ENCODE peak calls at places on chromosomes 16 and 17, in ten cellular contexts. One of them, this sample, is unnamed.

GRCh38 chr17:44587339-44587738 is 30.1 kb downstream of the FZD2 start:
- DNase-seq in lower leg skin: no peak
- DNase-seq in omental fat pad: peak
- DNase-seq in RWPE1: peak
- DNase-seq in GM12878: no peak
- DNase-seq in glutamatergic neuron: no peak
- DNase-seq in activated gamma-delta T cell treated with Interleukin-2 at 50 U/mL for 16 hours: no peak
- DNase-seq in LHCN-M2: peak
- DNase-seq in iris pigment epithelial cell: peak
- DNase-seq in stimulated activated CD8-positive, alpha-beta memory T cell treated with anti-CD3 and anti-CD28 coated beads, Interleukin-4, amount 100 ng/mL, for 24 hours: no peak
- DNase-seq in this sample: peak

GRCh38 chr16:66274335-66275110 is 92.0 kb upstream of the CDH5 start:
- DNase-seq in lower leg skin: no peak
- DNase-seq in omental fat pad: no peak
- DNase-seq in RWPE1: no peak
- DNase-seq in GM12878: no peak
- DNase-seq in glutamatergic neuron: no peak
- DNase-seq in activated gamma-delta T cell treated with Interleukin-2 at 50 U/mL for 16 hours: no peak
- DNase-seq in LHCN-M2: peak
- DNase-seq in iris pigment epithelial cell: peak
- DNase-seq in stimulated activated CD8-positive, alpha-beta memory T cell treated with anti-CD3 and anti-CD28 coated beads, Interleukin-4, amount 100 ng/mL, for 24 hours: no peak
- DNase-seq in this sample: no peak

GRCh38 chr16:78396046-78396445 is 296.6 kb downstream of the WWOX start:
- DNase-seq in lower leg skin: no peak
- DNase-seq in omental fat pad: no peak
- DNase-seq in RWPE1: no peak
- DNase-seq in GM12878: no peak
- DNase-seq in glutamatergic neuron: no peak
- DNase-seq in activated gamma-delta T cell treated with Interleukin-2 at 50 U/mL for 16 hours: no peak
- DNase-seq in LHCN-M2: no peak
- DNase-seq in iris pigment epithelial cell: no peak
- DNase-seq in stimulated activated CD8-positive, alpha-beta memory T cell treated with anti-CD3 and anti-CD28 coated beads, Interleukin-4, amount 100 ng/mL, for 24 hours: no peak
- DNase-seq in this sample: no peak

GRCh38 chr17:927611-928461 is 51.7 kb downstream of the NXN start:
- DNase-seq in lower leg skin: no peak
- DNase-seq in omental fat pad: no peak
- DNase-seq in RWPE1: peak
- DNase-seq in GM12878: no peak
- DNase-seq in glutamatergic neuron: no peak
- DNase-seq in activated gamma-delta T cell treated with Interleukin-2 at 50 U/mL for 16 hours: no peak
- DNase-seq in LHCN-M2: peak
- DNase-seq in iris pigment epithelial cell: peak
- DNase-seq in stimulated activated CD8-positive, alpha-beta memory T cell treated with anti-CD3 and anti-CD28 coated beads, Interleukin-4, amount 100 ng/mL, for 24 hours: no peak
- DNase-seq in this sample: peak

GRCh38 chr17:49342575-49342936 is 19.5 kb downstream of the ZNF652 start:
- DNase-seq in lower leg skin: no peak
- DNase-seq in omental fat pad: no peak
- DNase-seq in RWPE1: no peak
- DNase-seq in GM12878: no peak
- DNase-seq in glutamatergic neuron: no peak
- DNase-seq in activated gamma-delta T cell treated with Interleukin-2 at 50 U/mL for 16 hours: no peak
- DNase-seq in LHCN-M2: no peak
- DNase-seq in iris pigment epithelial cell: no peak
- DNase-seq in stimulated activated CD8-positive, alpha-beta memory T cell treated with anti-CD3 and anti-CD28 coated beads, Interleukin-4, amount 100 ng/mL, for 24 hours: no peak
- DNase-seq in this sample: no peak

GRCh38 chr16:23375643-23376042 is 73.5 kb downstream of the SCNN1B start:
- DNase-seq in lower leg skin: no peak
- DNase-seq in omental fat pad: no peak
- DNase-seq in RWPE1: no peak
- DNase-seq in GM12878: no peak
- DNase-seq in glutamatergic neuron: no peak
- DNase-seq in activated gamma-delta T cell treated with Interleukin-2 at 50 U/mL for 16 hours: no peak
- DNase-seq in LHCN-M2: no peak
- DNase-seq in iris pigment epithelial cell: no peak
- DNase-seq in stimulated activated CD8-positive, alpha-beta memory T cell treated with anti-CD3 and anti-CD28 coated beads, Interleukin-4, amount 100 ng/mL, for 24 hours: no peak
- DNase-seq in this sample: no peak

GRCh38 chr17:31524926-31525800 is 133.7 kb downstream of the RAB11FIP4 start:
- DNase-seq in lower leg skin: peak
- DNase-seq in omental fat pad: peak
- DNase-seq in RWPE1: peak
- DNase-seq in GM12878: no peak
- DNase-seq in glutamatergic neuron: peak
- DNase-seq in activated gamma-delta T cell treated with Interleukin-2 at 50 U/mL for 16 hours: peak
- DNase-seq in LHCN-M2: peak
- DNase-seq in iris pigment epithelial cell: peak
- DNase-seq in stimulated activated CD8-positive, alpha-beta memory T cell treated with anti-CD3 and anti-CD28 coated beads, Interleukin-4, amount 100 ng/mL, for 24 hours: peak
- DNase-seq in this sample: peak

GRCh38 chr17:48586355-48586924 is 3.6 kb downstream of the HOXB3 start:
- DNase-seq in lower leg skin: no peak
- DNase-seq in omental fat pad: no peak
- DNase-seq in RWPE1: no peak
- DNase-seq in GM12878: no peak
- DNase-seq in glutamatergic neuron: no peak
- DNase-seq in activated gamma-delta T cell treated with Interleukin-2 at 50 U/mL for 16 hours: no peak
- DNase-seq in LHCN-M2: no peak
- DNase-seq in iris pigment epithelial cell: no peak
- DNase-seq in stimulated activated CD8-positive, alpha-beta memory T cell treated with anti-CD3 and anti-CD28 coated beads, Interleukin-4, amount 100 ng/mL, for 24 hours: no peak
- DNase-seq in this sample: no peak

GRCh38 chr16:68231384-68232136 is 4.4 kb downstream of the ESRP2 start:
- DNase-seq in lower leg skin: no peak
- DNase-seq in omental fat pad: no peak
- DNase-seq in RWPE1: no peak
- DNase-seq in GM12878: no peak
- DNase-seq in glutamatergic neuron: no peak
- DNase-seq in activated gamma-delta T cell treated with Interleukin-2 at 50 U/mL for 16 hours: no peak
- DNase-seq in LHCN-M2: no peak
- DNase-seq in iris pigment epithelial cell: no peak
- DNase-seq in stimulated activated CD8-positive, alpha-beta memory T cell treated with anti-CD3 and anti-CD28 coated beads, Interleukin-4, amount 100 ng/mL, for 24 hours: no peak
- DNase-seq in this sample: no peak

GRCh38 chr17:40355804-40356758 is 8.5 kb downstream of the GJD3 start:
- DNase-seq in lower leg skin: no peak
- DNase-seq in omental fat pad: no peak
- DNase-seq in RWPE1: no peak
- DNase-seq in GM12878: no peak
- DNase-seq in glutamatergic neuron: peak
- DNase-seq in activated gamma-delta T cell treated with Interleukin-2 at 50 U/mL for 16 hours: no peak
- DNase-seq in LHCN-M2: no peak
- DNase-seq in iris pigment epithelial cell: no peak
- DNase-seq in stimulated activated CD8-positive, alpha-beta memory T cell treated with anti-CD3 and anti-CD28 coated beads, Interleukin-4, amount 100 ng/mL, for 24 hours: no peak
- DNase-seq in this sample: no peak

GRCh38 chr17:48037036-48037881 is at the start of gene COPZ2:
- DNase-seq in lower leg skin: no peak
- DNase-seq in omental fat pad: no peak
- DNase-seq in RWPE1: no peak
- DNase-seq in GM12878: no peak
- DNase-seq in glutamatergic neuron: peak
- DNase-seq in activated gamma-delta T cell treated with Interleukin-2 at 50 U/mL for 16 hours: peak
- DNase-seq in LHCN-M2: peak
- DNase-seq in iris pigment epithelial cell: peak
- DNase-seq in stimulated activated CD8-positive, alpha-beta memory T cell treated with anti-CD3 and anti-CD28 coated beads, Interleukin-4, amount 100 ng/mL, for 24 hours: peak
- DNase-seq in this sample: no peak

GRCh38 chr17:45436161-45436560 is 3.5 kb upstream of the ARHGAP27 start:
- DNase-seq in lower leg skin: no peak
- DNase-seq in omental fat pad: no peak
- DNase-seq in RWPE1: no peak
- DNase-seq in GM12878: no peak
- DNase-seq in glutamatergic neuron: no peak
- DNase-seq in activated gamma-delta T cell treated with Interleukin-2 at 50 U/mL for 16 hours: no peak
- DNase-seq in LHCN-M2: no peak
- DNase-seq in iris pigment epithelial cell: no peak
- DNase-seq in stimulated activated CD8-positive, alpha-beta memory T cell treated with anti-CD3 and anti-CD28 coated beads, Interleukin-4, amount 100 ng/mL, for 24 hours: no peak
- DNase-seq in this sample: no peak

GRCh38 chr16:8798174-8798527 is 512 bp downstream of the PMM2 start:
- DNase-seq in lower leg skin: no peak
- DNase-seq in omental fat pad: no peak
- DNase-seq in RWPE1: peak
- DNase-seq in GM12878: no peak
- DNase-seq in glutamatergic neuron: no peak
- DNase-seq in activated gamma-delta T cell treated with Interleukin-2 at 50 U/mL for 16 hours: no peak
- DNase-seq in LHCN-M2: peak
- DNase-seq in iris pigment epithelial cell: peak
- DNase-seq in stimulated activated CD8-positive, alpha-beta memory T cell treated with anti-CD3 and anti-CD28 coated beads, Interleukin-4, amount 100 ng/mL, for 24 hours: no peak
- DNase-seq in this sample: no peak

GRCh38 chr17:39666601-39667261 is 1.5 kb upstream of the PNMT start:
- DNase-seq in lower leg skin: no peak
- DNase-seq in omental fat pad: no peak
- DNase-seq in RWPE1: no peak
- DNase-seq in GM12878: no peak
- DNase-seq in glutamatergic neuron: no peak
- DNase-seq in activated gamma-delta T cell treated with Interleukin-2 at 50 U/mL for 16 hours: no peak
- DNase-seq in LHCN-M2: peak
- DNase-seq in iris pigment epithelial cell: no peak
- DNase-seq in stimulated activated CD8-positive, alpha-beta memory T cell treated with anti-CD3 and anti-CD28 coated beads, Interleukin-4, amount 100 ng/mL, for 24 hours: no peak
- DNase-seq in this sample: no peak

GRCh38 chr17:5097101-5097834 is 14.4 kb downstream of the ZNF232 start:
- DNase-seq in lower leg skin: peak
- DNase-seq in omental fat pad: no peak
- DNase-seq in RWPE1: no peak
- DNase-seq in GM12878: no peak
- DNase-seq in glutamatergic neuron: peak
- DNase-seq in activated gamma-delta T cell treated with Interleukin-2 at 50 U/mL for 16 hours: peak
- DNase-seq in LHCN-M2: no peak
- DNase-seq in iris pigment epithelial cell: no peak
- DNase-seq in stimulated activated CD8-positive, alpha-beta memory T cell treated with anti-CD3 and anti-CD28 coated beads, Interleukin-4, amount 100 ng/mL, for 24 hours: peak
- DNase-seq in this sample: no peak

GRCh38 chr16:46949216-46949892 is 24.1 kb downstream of the DNAJA2 start:
- DNase-seq in lower leg skin: no peak
- DNase-seq in omental fat pad: no peak
- DNase-seq in RWPE1: no peak
- DNase-seq in GM12878: no peak
- DNase-seq in glutamatergic neuron: no peak
- DNase-seq in activated gamma-delta T cell treated with Interleukin-2 at 50 U/mL for 16 hours: no peak
- DNase-seq in LHCN-M2: no peak
- DNase-seq in iris pigment epithelial cell: peak
- DNase-seq in stimulated activated CD8-positive, alpha-beta memory T cell treated with anti-CD3 and anti-CD28 coated beads, Interleukin-4, amount 100 ng/mL, for 24 hours: no peak
- DNase-seq in this sample: no peak

GRCh38 chr16:73206306-73206705 is 158.4 kb upstream of the ZFHX3 start:
- DNase-seq in lower leg skin: no peak
- DNase-seq in omental fat pad: no peak
- DNase-seq in RWPE1: no peak
- DNase-seq in GM12878: no peak
- DNase-seq in glutamatergic neuron: no peak
- DNase-seq in activated gamma-delta T cell treated with Interleukin-2 at 50 U/mL for 16 hours: no peak
- DNase-seq in LHCN-M2: no peak
- DNase-seq in iris pigment epithelial cell: peak
- DNase-seq in stimulated activated CD8-positive, alpha-beta memory T cell treated with anti-CD3 and anti-CD28 coated beads, Interleukin-4, amount 100 ng/mL, for 24 hours: no peak
- DNase-seq in this sample: no peak

GRCh38 chr16:73204359-73205152 is 156.6 kb upstream of the ZFHX3 start:
- DNase-seq in lower leg skin: no peak
- DNase-seq in omental fat pad: no peak
- DNase-seq in RWPE1: no peak
- DNase-seq in GM12878: no peak
- DNase-seq in glutamatergic neuron: no peak
- DNase-seq in activated gamma-delta T cell treated with Interleukin-2 at 50 U/mL for 16 hours: no peak
- DNase-seq in LHCN-M2: no peak
- DNase-seq in iris pigment epithelial cell: no peak
- DNase-seq in stimulated activated CD8-positive, alpha-beta memory T cell treated with anti-CD3 and anti-CD28 coated beads, Interleukin-4, amount 100 ng/mL, for 24 hours: no peak
- DNase-seq in this sample: peak

GRCh38 chr16:85601730-85602401 is 11.3 kb upstream of the GSE1 start:
- DNase-seq in lower leg skin: no peak
- DNase-seq in omental fat pad: no peak
- DNase-seq in RWPE1: no peak
- DNase-seq in GM12878: no peak
- DNase-seq in glutamatergic neuron: no peak
- DNase-seq in activated gamma-delta T cell treated with Interleukin-2 at 50 U/mL for 16 hours: no peak
- DNase-seq in LHCN-M2: no peak
- DNase-seq in iris pigment epithelial cell: no peak
- DNase-seq in stimulated activated CD8-positive, alpha-beta memory T cell treated with anti-CD3 and anti-CD28 coated beads, Interleukin-4, amount 100 ng/mL, for 24 hours: no peak
- DNase-seq in this sample: no peak

GRCh38 chr17:9291912-9292562 is 270.7 kb downstream of the NTN1 start:
- DNase-seq in lower leg skin: no peak
- DNase-seq in omental fat pad: no peak
- DNase-seq in RWPE1: peak
- DNase-seq in GM12878: no peak
- DNase-seq in glutamatergic neuron: peak
- DNase-seq in activated gamma-delta T cell treated with Interleukin-2 at 50 U/mL for 16 hours: peak
- DNase-seq in LHCN-M2: peak
- DNase-seq in iris pigment epithelial cell: peak
- DNase-seq in stimulated activated CD8-positive, alpha-beta memory T cell treated with anti-CD3 and anti-CD28 coated beads, Interleukin-4, amount 100 ng/mL, for 24 hours: peak
- DNase-seq in this sample: no peak

GRCh38 chr16:19167710-19168172 is 299 bp upstream of the SYT17 start:
- DNase-seq in lower leg skin: no peak
- DNase-seq in omental fat pad: no peak
- DNase-seq in RWPE1: peak
- DNase-seq in GM12878: no peak
- DNase-seq in glutamatergic neuron: peak
- DNase-seq in activated gamma-delta T cell treated with Interleukin-2 at 50 U/mL for 16 hours: no peak
- DNase-seq in LHCN-M2: peak
- DNase-seq in iris pigment epithelial cell: peak
- DNase-seq in stimulated activated CD8-positive, alpha-beta memory T cell treated with anti-CD3 and anti-CD28 coated beads, Interleukin-4, amount 100 ng/mL, for 24 hours: no peak
- DNase-seq in this sample: no peak

GRCh38 chr17:30271102-30271501 is 20.6 kb downstream of the BLMH start:
- DNase-seq in lower leg skin: no peak
- DNase-seq in omental fat pad: no peak
- DNase-seq in RWPE1: no peak
- DNase-seq in GM12878: no peak
- DNase-seq in glutamatergic neuron: no peak
- DNase-seq in activated gamma-delta T cell treated with Interleukin-2 at 50 U/mL for 16 hours: no peak
- DNase-seq in LHCN-M2: peak
- DNase-seq in iris pigment epithelial cell: peak
- DNase-seq in stimulated activated CD8-positive, alpha-beta memory T cell treated with anti-CD3 and anti-CD28 coated beads, Interleukin-4, amount 100 ng/mL, for 24 hours: no peak
- DNase-seq in this sample: peak

GRCh38 chr16:81315271-81316175 is 761 bp downstream of the GAN start:
- DNase-seq in lower leg skin: no peak
- DNase-seq in omental fat pad: peak
- DNase-seq in RWPE1: peak
- DNase-seq in GM12878: no peak
- DNase-seq in glutamatergic neuron: peak
- DNase-seq in activated gamma-delta T cell treated with Interleukin-2 at 50 U/mL for 16 hours: peak
- DNase-seq in LHCN-M2: peak
- DNase-seq in iris pigment epithelial cell: peak
- DNase-seq in stimulated activated CD8-positive, alpha-beta memory T cell treated with anti-CD3 and anti-CD28 coated beads, Interleukin-4, amount 100 ng/mL, for 24 hours: peak
- DNase-seq in this sample: no peak

GRCh38 chr16:11836653-11837244 is 14.6 kb downstream of the RSL1D1 start:
- DNase-seq in lower leg skin: no peak
- DNase-seq in omental fat pad: no peak
- DNase-seq in RWPE1: peak
- DNase-seq in GM12878: no peak
- DNase-seq in glutamatergic neuron: no peak
- DNase-seq in activated gamma-delta T cell treated with Interleukin-2 at 50 U/mL for 16 hours: no peak
- DNase-seq in LHCN-M2: peak
- DNase-seq in iris pigment epithelial cell: peak
- DNase-seq in stimulated activated CD8-positive, alpha-beta memory T cell treated with anti-CD3 and anti-CD28 coated beads, Interleukin-4, amount 100 ng/mL, for 24 hours: no peak
- DNase-seq in this sample: peak

GRCh38 chr17:32497431-32498205 is 10.8 kb downstream of the CDK5R1 start:
- DNase-seq in lower leg skin: no peak
- DNase-seq in omental fat pad: no peak
- DNase-seq in RWPE1: no peak
- DNase-seq in GM12878: no peak
- DNase-seq in glutamatergic neuron: no peak
- DNase-seq in activated gamma-delta T cell treated with Interleukin-2 at 50 U/mL for 16 hours: no peak
- DNase-seq in LHCN-M2: peak
- DNase-seq in iris pigment epithelial cell: peak
- DNase-seq in stimulated activated CD8-positive, alpha-beta memory T cell treated with anti-CD3 and anti-CD28 coated beads, Interleukin-4, amount 100 ng/mL, for 24 hours: no peak
- DNase-seq in this sample: peak